ENCODE peak calls at places on chromosomes 3 and 15, in eight cellular contexts. O is RWPE1, V is foreskin keratinocyte, M is suprapubic skin, C is GM20000, X is H9, H is fibroblast of pulmonary artery, D is left ventricle myocardium inferior. S is an unnamed sample.

GRCh38 chr3:72892081-72892763 is 4.4 kb downstream of the GXYLT2 start:
- DNase-seq in O (peak; percentile 38), V (peak; percentile 62), M (no peak), C (no peak), X (no peak), H (peak; percentile 95), D (no peak), S (no peak)

GRCh38 chr3:38588995-38589937 is 60.2 kb downstream of the SCN5A start:
- DNase-seq in O (no peak), V (no peak), M (peak; percentile 34), C (no peak), X (peak; percentile 23), H (no peak), D (no peak), S (peak; percentile 71)

GRCh38 chr3:10703875-10704274 is 112.2 kb upstream of the SLC6A11 start:
- DNase-seq in O (no peak), V (no peak), M (no peak), C (no peak), X (peak; percentile 82), H (peak; percentile 16), D (no peak), S (no peak)

GRCh38 chr3:20622304-20622703 is 436.3 kb upstream of the SGO1 start:
- DNase-seq in O (no peak), V (no peak), M (no peak), C (no peak), X (no peak), H (peak; percentile 41), D (no peak), S (no peak)

GRCh38 chr3:138834359-138835176 is at the start of gene PIK3CB:
- DNase-seq in O (peak; percentile 83), V (peak; percentile 34), M (peak; percentile 91), C (peak; percentile 95), X (peak; percentile 92), H (peak; percentile 77), D (peak; percentile 93), S (peak; percentile 95)

GRCh38 chr15:83571820-83572707 is 81.9 kb upstream of the ADAMTSL3 start:
- DNase-seq in O (peak; percentile 48), V (no peak), M (no peak), C (peak; percentile 20), X (no peak), H (peak; percentile 48), D (no peak), S (no peak)

GRCh38 chr3:146044046-146044445 is 116.9 kb downstream of the PLOD2 start:
- DNase-seq in O (no peak), V (peak; percentile 42), M (no peak), C (no peak), X (no peak), H (no peak), D (no peak), S (no peak)

GRCh38 chr3:40925228-40925627 is 274.1 kb upstream of the CTNNB1 start:
- DNase-seq in O (no peak), V (no peak), M (no peak), C (no peak), X (no peak), H (no peak), D (no peak), S (no peak)

DNA sequence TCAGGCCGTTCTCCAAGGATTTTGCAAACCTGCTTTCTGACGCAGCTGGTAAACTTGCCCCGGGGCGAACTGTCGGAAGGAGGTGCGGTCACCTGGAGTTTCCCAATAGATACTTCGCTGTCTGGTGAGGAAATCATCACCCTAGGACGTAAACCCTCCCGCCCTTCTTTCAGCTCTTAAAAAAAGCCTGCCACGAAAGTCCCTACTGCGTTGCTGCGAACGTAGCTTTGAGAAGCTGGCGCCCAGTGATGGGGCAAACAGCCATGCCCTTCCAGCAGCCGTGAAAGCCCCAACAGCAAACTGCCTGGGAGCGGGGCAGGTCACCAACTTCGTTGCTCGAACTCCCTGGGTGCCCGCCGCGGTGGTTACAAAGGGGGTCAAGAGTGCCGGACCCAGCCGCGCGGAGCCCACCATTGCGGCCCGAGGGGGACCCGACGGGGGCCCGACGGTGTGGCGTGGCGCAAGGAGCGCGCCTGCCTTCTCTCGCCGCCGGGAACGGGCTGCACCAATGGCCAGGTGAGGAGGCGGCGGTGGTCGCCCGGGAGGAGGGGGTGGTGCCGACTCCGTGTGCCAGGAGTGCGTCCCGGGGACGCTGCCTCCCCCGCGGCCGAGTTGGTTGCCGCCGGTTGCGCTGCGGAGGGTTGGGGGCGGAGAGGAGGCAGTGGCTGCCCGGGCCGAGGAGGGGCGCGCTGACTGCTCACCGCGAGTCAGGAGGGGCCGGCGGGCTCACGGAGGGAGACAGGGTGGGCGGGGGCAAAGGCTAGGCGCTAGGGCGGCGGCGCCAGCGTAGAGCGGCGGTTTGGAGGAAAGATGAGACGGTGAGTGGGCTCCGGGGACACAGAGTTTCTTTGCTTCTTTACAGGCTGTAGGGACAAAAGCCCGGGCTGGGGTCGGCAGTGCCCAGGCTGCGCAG is at the start of gene PHLDB2:
- DNase-seq in O (peak; percentile 82), V (peak; percentile 90), M (peak; percentile 91), C (peak; percentile 72), X (peak; percentile 92), H (peak; percentile 86), D (peak; percentile 87), S (peak; percentile 93)
- TF ChIP-seq CTCF in O (peak; percentile 33), V (peak; percentile 40), M (no peak), C (no peak), X (peak; percentile 21), H (peak; percentile 8), D (no peak), S (no peak)

GRCh38 chr3:183315739-183316138 is 62.7 kb downstream of the B3GNT5 start:
- DNase-seq in O (no peak), V (no peak), M (no peak), C (no peak), X (no peak), H (no peak), D (no peak), S (no peak)

GRCh38 chr3:183310936-183311335 is 57.9 kb downstream of the B3GNT5 start:
- DNase-seq in O (no peak), V (no peak), M (no peak), C (no peak), X (no peak), H (no peak), D (no peak), S (no peak)

GRCh38 chr3:183312433-183312832 is 59.4 kb downstream of the B3GNT5 start:
- DNase-seq in O (no peak), V (no peak), M (no peak), C (no peak), X (no peak), H (no peak), D (no peak), S (no peak)

GRCh38 chr3:183313331-183313730 is 60.3 kb downstream of the B3GNT5 start:
- DNase-seq in O (no peak), V (no peak), M (no peak), C (no peak), X (no peak), H (no peak), D (no peak), S (no peak)

DNA sequence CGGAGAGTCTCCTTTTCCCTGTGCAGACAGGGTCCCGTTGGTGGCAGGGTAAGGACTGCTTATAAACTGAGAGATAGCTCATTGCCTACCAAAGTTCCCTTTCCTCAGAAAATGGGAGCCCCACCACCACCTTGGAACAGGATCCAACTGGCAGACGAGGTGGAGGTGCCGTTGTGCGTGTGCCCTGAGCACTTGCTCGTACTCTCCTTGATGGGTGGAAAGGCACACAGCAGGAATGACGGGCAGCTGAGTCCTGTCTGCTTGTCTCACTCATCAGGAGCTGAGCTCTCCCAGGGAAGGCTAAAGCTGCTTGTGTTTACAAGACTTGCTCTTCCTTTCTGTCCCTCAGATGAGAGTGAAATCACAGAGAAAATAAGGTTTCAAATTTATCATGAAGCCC is 60.7 kb downstream of the B3GNT5 start:
- DNase-seq in O (no peak), V (no peak), M (no peak), C (no peak), X (no peak), H (no peak), D (no peak), S (no peak)
- TF ChIP-seq CTCF in O (no peak), V (no peak), M (no peak), C (no peak), X (no peak), H (no peak), D (no peak), S (no peak)

GRCh38 chr15:71755092-71755491 is 55.3 kb upstream of the NR2E3 start:
- DNase-seq in O (no peak), V (no peak), M (no peak), C (no peak), X (no peak), H (no peak), D (no peak), S (no peak)

GRCh38 chr15:71752085-71752484 is 58.3 kb upstream of the NR2E3 start:
- DNase-seq in O (no peak), V (no peak), M (no peak), C (no peak), X (no peak), H (no peak), D (no peak), S (no peak)

GRCh38 chr15:71753346-71753745 is 57.0 kb upstream of the NR2E3 start:
- DNase-seq in O (no peak), V (no peak), M (no peak), C (no peak), X (no peak), H (peak; percentile 21), D (no peak), S (no peak)

GRCh38 chr15:71754660-71755059 is 55.7 kb upstream of the NR2E3 start:
- DNase-seq in O (no peak), V (no peak), M (no peak), C (no peak), X (no peak), H (no peak), D (no peak), S (no peak)

GRCh38 chr15:71752604-71753289 is 57.6 kb upstream of the NR2E3 start:
- DNase-seq in O (peak; percentile 67), V (no peak), M (no peak), C (peak; percentile 54), X (peak; percentile 44), H (peak; percentile 95), D (no peak), S (no peak)
- TF ChIP-seq CTCF in O (peak; percentile 16), V (peak; percentile 42), M (peak; percentile 12), C (peak; percentile 0), X (peak; percentile 74), H (peak; percentile 72), D (peak; percentile 58), S (peak; percentile 62)

GRCh38 chr3:184585545-184585944 is 24.0 kb downstream of the EPHB3 start:
- DNase-seq in O (no peak), V (no peak), M (no peak), C (no peak), X (no peak), H (no peak), D (no peak), S (no peak)

GRCh38 chr3:184583345-184584000 is 21.9 kb downstream of the EPHB3 start:
- DNase-seq in O (no peak), V (no peak), M (no peak), C (no peak), X (no peak), H (no peak), D (peak; percentile 71), S (no peak)

GRCh38 chr3:184582998-184583344 is 21.4 kb downstream of the EPHB3 start:
- DNase-seq in O (no peak), V (no peak), M (no peak), C (no peak), X (no peak), H (no peak), D (no peak), S (no peak)

GRCh38 chr3:184582583-184582982 is 21.0 kb downstream of the EPHB3 start:
- DNase-seq in O (no peak), V (no peak), M (no peak), C (no peak), X (peak; percentile 78), H (peak; percentile 28), D (peak; percentile 57), S (no peak)

DNA sequence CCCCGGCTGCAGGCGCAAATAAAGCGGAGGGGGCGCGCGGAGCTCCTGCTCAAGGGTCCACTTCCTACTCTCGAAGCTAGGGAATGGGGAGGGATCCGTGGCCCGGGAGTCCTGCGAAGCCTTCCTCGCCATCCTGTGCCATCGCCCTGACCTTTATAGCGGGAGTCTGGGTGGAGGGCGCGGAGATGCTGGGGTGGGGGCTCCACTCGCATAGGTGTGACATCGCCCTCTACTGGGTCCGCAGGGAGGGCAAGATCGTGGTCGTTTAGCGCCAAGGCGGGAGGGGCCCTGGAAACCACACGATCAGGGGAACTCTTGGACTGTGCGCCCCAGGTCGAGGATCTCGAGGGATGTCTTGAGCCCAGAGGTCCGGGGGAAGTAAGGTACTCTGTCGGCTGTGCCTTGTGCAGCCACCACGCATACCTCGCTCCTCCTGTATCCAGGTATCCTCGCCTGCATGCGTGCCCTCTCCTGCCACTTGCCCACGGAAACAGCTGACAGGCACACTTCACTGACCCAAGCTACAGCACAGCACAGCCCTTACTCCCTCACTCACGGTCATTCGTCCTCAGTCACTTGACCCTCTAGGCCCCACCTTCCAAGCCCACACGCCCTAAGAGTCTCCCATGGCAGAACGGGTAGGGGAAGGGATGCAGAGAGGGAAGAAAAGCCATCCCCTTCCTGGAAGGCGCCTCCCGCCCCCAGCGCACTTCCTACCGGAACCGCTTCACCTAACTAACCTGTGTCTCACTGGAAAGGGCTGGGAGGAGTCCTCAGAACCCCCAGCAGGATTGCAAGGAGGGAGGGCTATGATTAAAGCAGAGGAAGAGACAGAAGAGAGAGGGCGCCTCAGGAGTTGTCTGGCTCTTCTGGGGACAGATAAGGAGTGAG is 22.7 kb downstream of the EPHB3 start:
- DNase-seq in O (no peak), V (no peak), M (no peak), C (no peak), X (peak; percentile 69), H (no peak), D (peak; percentile 16), S (no peak)
- TF ChIP-seq CTCF in O (no peak), V (peak; percentile 48), M (no peak), C (no peak), X (peak; percentile 59), H (no peak), D (peak; percentile 30), S (peak; percentile 29)